ENCODE peak calls at places on chromosomes 3 and 15, in four cellular contexts. T is K562, E is WTC11, V is HepG2. O is an unnamed sample.

GRCh38 chr3:18007980-18008379 is 265.5 kb upstream of the TBC1D5 start:
- DNase-seq in T (no peak), E (no peak), V (no peak), O (no peak)

GRCh38 chr3:103684956-103685355 is 1250.1 kb downstream of the ZPLD1 start:
- DNase-seq in T (no peak), E (no peak), V (no peak), O (no peak)

GRCh38 chr15:93087825-93088199 is 1.2 kb downstream of the RGMA start:
- DNase-seq in T (peak), E (peak), V (peak), O (peak)

GRCh38 chr3:47073685-47074084 is 90.2 kb downstream of the SETD2 start:
- DNase-seq in T (no peak), E (no peak), V (no peak), O (no peak)

GRCh38 chr3:132904-133303 is 63.7 kb upstream of the CHL1 start:
- DNase-seq in T (no peak), E (no peak), V (no peak), O (no peak)

GRCh38 chr15:100285641-100286295 is 56.0 kb downstream of the ADAMTS17 start:
- DNase-seq in T (no peak), E (no peak), V (no peak), O (no peak)

GRCh38 chr3:48151807-48152427 is 36.3 kb downstream of the CDC25A start:
- DNase-seq in T (no peak), E (no peak), V (no peak), O (no peak)

GRCh38 chr3:114450008-114450596 is 156.3 kb downstream of the TIGIT start:
- DNase-seq in T (no peak), E (no peak), V (no peak), O (no peak)

GRCh38 chr15:69390575-69390974 is 23.6 kb upstream of the KIF23 start:
- DNase-seq in T (no peak), E (no peak), V (no peak), O (no peak)

GRCh38 chr3:133472889-133473288 is 73.0 kb downstream of the BFSP2 start:
- DNase-seq in T (no peak), E (no peak), V (no peak), O (no peak)
- TF ChIP-seq CREM in T (no peak), E (no peak), V (no peak), O (no peak)

DNA sequence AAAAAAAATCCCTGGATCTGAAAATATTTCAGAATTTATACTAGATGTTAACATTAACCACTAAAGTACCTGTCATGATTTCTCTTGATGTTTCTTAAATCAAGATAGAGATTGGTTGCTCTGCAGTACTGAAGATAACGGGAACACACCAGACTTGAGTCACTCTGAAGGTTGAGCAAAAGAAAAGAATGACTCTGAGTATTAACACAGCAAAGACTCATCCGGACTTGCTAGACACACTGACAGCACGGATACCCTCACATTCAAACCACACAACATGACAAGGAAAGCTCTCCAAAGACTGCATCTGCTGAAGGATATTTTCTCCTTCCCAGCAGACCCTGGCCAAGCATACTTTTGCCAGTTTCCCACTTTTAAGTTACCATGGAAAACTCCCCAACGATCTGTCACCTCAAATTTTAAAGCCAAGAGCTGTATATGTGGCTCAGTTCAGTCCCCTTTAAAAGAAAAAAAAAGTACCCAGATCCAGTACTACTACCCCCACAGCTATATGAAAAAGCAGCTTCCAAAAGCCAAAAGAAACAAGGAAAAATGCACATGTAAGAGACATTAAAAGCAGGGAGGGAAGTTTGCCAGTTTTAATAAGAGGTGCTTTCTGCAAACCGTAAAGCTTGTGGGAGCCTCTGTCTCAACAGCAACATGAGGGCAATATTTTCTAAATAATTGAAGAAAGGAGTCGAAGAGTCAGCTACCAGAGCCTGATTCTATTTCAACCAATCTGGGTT is 8.2 kb downstream of the EOGT start:
- DNase-seq in T (no peak), E (no peak), V (no peak), O (no peak)
- TF ChIP-seq CREM in T (no peak), E (no peak), V (no peak), O (no peak)

GRCh38 chr3:30318110-30318509 is 288.3 kb upstream of the TGFBR2 start:
- DNase-seq in T (no peak), E (no peak), V (no peak), O (no peak)
- TF ChIP-seq CREM in T (no peak), E (no peak), V (no peak), O (no peak)

GRCh38 chr3:182633206-182633605 is 160.1 kb upstream of the ATP11B start:
- DNase-seq in T (no peak), E (no peak), V (no peak), O (no peak)
- TF ChIP-seq CREM in T (no peak), E (no peak), V (no peak), O (no peak)